ENCODE peak calls at places on chromosome 20, in six cellular contexts. A is gastrocnemius medialis, B is H9, Z is ovary, E is thoracic aorta, H is heart right ventricle. G is an unnamed sample.

GRCh38 chr20:1345756-1346093 is 16.8 kb upstream of the SDCBP2 start:
- DNase-seq in A (no peak), B (no peak), Z (no peak), E (no peak), H (no peak), G (no peak)

GRCh38 chr20:6689339-6689973 is 78.0 kb upstream of the BMP2 start:
- DNase-seq in A (no peak), B (no peak), Z (no peak), E (no peak), H (no peak), G (no peak)

GRCh38 chr20:3797592-3798404 is 1.7 kb downstream of the CDC25B start:
- DNase-seq in A (no peak), B (no peak), Z (no peak), E (no peak), H (no peak), G (peak)

GRCh38 chr20:3318226-3318884 is 79.4 kb upstream of the SLC4A11 start:
- DNase-seq in A (no peak), B (no peak), Z (no peak), E (no peak), H (no peak), G (no peak)

GRCh38 chr20:37481610-37482009 is 39.4 kb upstream of the NNAT start:
- DNase-seq in A (no peak), B (no peak), Z (no peak), E (no peak), H (no peak), G (no peak)

GRCh38 chr20:20199338-20200160 is 147.2 kb downstream of the CFAP61 start:
- DNase-seq in A (no peak), B (no peak), Z (no peak), E (no peak), H (no peak), G (no peak)

GRCh38 chr20:57030611-57031600 is 235.5 kb downstream of the BMP7 start:
- DNase-seq in A (no peak), B (no peak), Z (no peak), E (no peak), H (no peak), G (no peak)

GRCh38 chr20:45012682-45013302 is 46.5 kb downstream of the STK4 start:
- DNase-seq in A (no peak), B (peak), Z (no peak), E (no peak), H (no peak), G (no peak)

GRCh38 chr20:31260326-31260932 is 3.0 kb downstream of the DEFB115 start:
- DNase-seq in A (no peak), B (no peak), Z (no peak), E (no peak), H (no peak), G (no peak)

GRCh38 chr20:62617711-62618483 is 24.4 kb upstream of the SLCO4A1 start:
- DNase-seq in A (peak), B (no peak), Z (no peak), E (no peak), H (peak), G (peak)

GRCh38 chr20:9744551-9744950 is 94.3 kb downstream of the PAK5 start:
- DNase-seq in A (no peak), B (no peak), Z (no peak), E (no peak), H (no peak), G (no peak)

GRCh38 chr20:3165473-3166337 is 6.0 kb upstream of the FASTKD5 start:
- DNase-seq in A (no peak), B (no peak), Z (peak), E (no peak), H (peak), G (peak)

GRCh38 chr20:34834459-34834893 is 9.0 kb upstream of the NCOA6 start:
- DNase-seq in A (no peak), B (no peak), Z (no peak), E (no peak), H (no peak), G (no peak)

GRCh38 chr20:50345712-50346371 is 155.2 kb downstream of the CEBPB start:
- DNase-seq in A (no peak), B (no peak), Z (no peak), E (no peak), H (no peak), G (no peak)
- H3K27ac ChIP-seq in A (peak), B (no peak), Z (peak), E (peak), H (peak), G (peak)

GRCh38 chr20:32992015-32992641 is 12.1 kb downstream of the SUN5 start:
- DNase-seq in A (no peak), B (no peak), Z (no peak), E (no peak), H (no peak), G (no peak)
- H3K27ac ChIP-seq in A (no peak), B (no peak), Z (no peak), E (no peak), H (no peak), G (no peak)

GRCh38 chr20:43459022-43459942 is 1.6 kb downstream of the SRSF6 start:
- DNase-seq in A (no peak), B (no peak), Z (peak), E (no peak), H (no peak), G (no peak)
- H3K27ac ChIP-seq in A (peak), B (no peak), Z (peak), E (peak), H (peak), G (peak)

GRCh38 chr20:50814438-50815161 is 19.7 kb downstream of the BCAS4 start:
- DNase-seq in A (no peak), B (no peak), Z (no peak), E (no peak), H (no peak), G (no peak)
- H3K27ac ChIP-seq in A (no peak), B (no peak), Z (no peak), E (peak), H (no peak), G (no peak)

GRCh38 chr20:50729925-50730764 is 1.2 kb upstream of the PARD6B start:
- DNase-seq in A (no peak), B (peak), Z (peak), E (peak), H (no peak), G (no peak)

GRCh38 chr20:50731055-50731929 is at the start of gene PARD6B:
- DNase-seq in A (peak), B (peak), Z (peak), E (peak), H (peak), G (peak)

GRCh38 chr20:50733644-50734349 is 2.4 kb downstream of the PARD6B start:
- DNase-seq in A (no peak), B (no peak), Z (no peak), E (no peak), H (no peak), G (no peak)

GRCh38 chr20:50730765-50731054 is 670 bp upstream of the PARD6B start:
- DNase-seq in A (no peak), B (no peak), Z (no peak), E (no peak), H (no peak), G (no peak)

DNA sequence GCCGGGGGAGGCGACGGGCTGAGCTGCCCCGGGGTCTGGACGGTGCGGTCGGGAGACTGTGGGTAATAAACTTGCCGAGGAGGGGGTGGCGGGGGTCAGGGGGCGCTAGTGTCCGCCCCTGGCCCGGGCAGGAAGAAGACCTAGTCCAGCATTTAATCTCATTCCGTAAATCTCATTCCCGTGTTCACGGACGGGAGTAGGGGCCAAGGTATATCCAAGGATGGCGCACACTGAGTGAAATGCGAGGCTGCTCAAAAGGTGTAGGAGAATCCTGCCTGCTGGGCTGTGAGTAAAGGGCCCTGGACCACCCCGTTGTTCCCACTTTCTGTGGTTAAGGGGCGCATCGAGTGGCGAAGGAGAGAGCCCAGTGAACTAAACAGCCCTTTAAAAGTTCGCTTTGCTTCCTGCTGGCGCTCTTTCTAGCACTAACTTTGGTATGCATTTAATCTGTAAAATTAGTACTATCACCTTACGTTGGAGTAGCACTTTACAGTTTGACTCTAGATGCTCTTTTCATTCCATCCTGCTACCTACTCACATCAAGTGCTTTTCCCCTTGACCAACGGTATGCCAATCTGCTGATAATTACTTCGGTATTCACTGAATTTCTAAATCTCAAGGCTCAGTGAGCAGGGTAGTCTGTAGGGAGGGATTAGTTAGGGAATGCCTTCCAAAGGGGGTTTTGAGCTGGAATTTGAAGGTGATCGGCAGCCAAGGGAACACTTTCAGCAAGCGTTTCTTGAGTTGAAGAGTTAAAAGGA is 730 bp downstream of the PARD6B start:
- DNase-seq in A (no peak), B (peak), Z (no peak), E (no peak), H (no peak), G (no peak)
- H3K27ac ChIP-seq in A (peak), B (no peak), Z (peak), E (peak), H (peak), G (peak)

GRCh38 chr20:17142666-17143065 is 84.2 kb upstream of the PCSK2 start:
- DNase-seq in A (no peak), B (no peak), Z (no peak), E (no peak), H (no peak), G (no peak)

GRCh38 chr20:17140894-17141293 is 85.9 kb upstream of the PCSK2 start:
- DNase-seq in A (no peak), B (no peak), Z (no peak), E (no peak), H (no peak), G (no peak)

GRCh38 chr20:17138237-17138636 is 88.6 kb upstream of the PCSK2 start:
- DNase-seq in A (no peak), B (no peak), Z (no peak), E (no peak), H (no peak), G (no peak)

GRCh38 chr20:17137692-17138091 is 89.1 kb upstream of the PCSK2 start:
- DNase-seq in A (no peak), B (no peak), Z (no peak), E (no peak), H (no peak), G (no peak)
- H3K27ac ChIP-seq in A (no peak), B (no peak), Z (no peak), E (no peak), H (no peak), G (no peak)